ENCODE peak calls at places on chromosomes 16 and 17, in eight cellular contexts. Z is progenitor cell of endocrine pancreas; J is PC-3; X is NCI-H2081; E is hippocampal formation; Q is activated T-helper 1 cell treated with anti-CD3 and anti-CD28 coated beads, Interleukin-2, amount 50 U/mL, for 16 hours; C is stromal cell of bone marrow; A is stimulated activated CD8-positive, alpha-beta memory T cell treated with anti-CD3 and anti-CD28 coated beads, Interleukin-7, amount 100 ng/mL, for 1 hour. B is an unnamed sample.

GRCh38 chr17:2239882-2240430 is 63.6 kb downstream of the SMG6 start:
- DNase-seq in E (no peak), Q (peak; percentile 26), J (peak; percentile 81), X (no peak), Z (no peak), A (no peak), C (peak; percentile 80), B (peak; percentile 31)

GRCh38 chr16:8511464-8511863 is 78.8 kb downstream of the TMEM114 start:
- DNase-seq in Q (no peak), J (no peak), C (no peak), E (no peak), X (no peak), A (no peak), Z (no peak), B (no peak)

GRCh38 chr16:11201498-11202259 is 54.3 kb downstream of the SOCS1 start:
- DNase-seq in Z (no peak), C (peak; percentile 68), Q (no peak), J (peak; percentile 96), A (no peak), X (no peak), E (no peak), B (no peak)

GRCh38 chr16:75433732-75434413 is 570 bp upstream of the CFDP1 start:
- DNase-seq in Z (peak; percentile 28), C (peak; percentile 86), J (peak; percentile 72), E (peak; percentile 83), X (peak; percentile 66), Q (no peak), A (no peak), B (no peak)

GRCh38 chr17:33013596-33014375 is 22.1 kb downstream of the SPACA3 start:
- DNase-seq in E (no peak), Q (no peak), X (no peak), A (no peak), C (no peak), Z (no peak), J (no peak), B (no peak)

GRCh38 chr17:44236444-44236991 is 17.0 kb upstream of the UBTF start:
- DNase-seq in E (no peak), C (no peak), X (no peak), J (no peak), A (no peak), Z (no peak), Q (no peak), B (no peak)

GRCh38 chr17:59558953-59559352 is 6.5 kb upstream of the DHX40 start:
- DNase-seq in J (peak; percentile 33), A (no peak), Q (no peak), C (peak; percentile 10), X (no peak), Z (no peak), E (no peak), B (no peak)

GRCh38 chr17:13418891-13419290 is 182.8 kb downstream of the HS3ST3A1 start:
- DNase-seq in J (peak; percentile 23), E (no peak), Z (no peak), X (no peak), Q (no peak), C (no peak), A (no peak), B (no peak)

GRCh38 chr16:66660422-66661209 is 35.9 kb downstream of the CMTM4 start:
- DNase-seq in E (peak; percentile 81), J (peak; percentile 73), A (no peak), C (peak; percentile 75), X (no peak), Q (no peak), Z (no peak), B (no peak)

GRCh38 chr17:78272181-78272913 is 40.9 kb downstream of the TMEM235 start:
- DNase-seq in Q (peak; percentile 39), E (no peak), J (peak; percentile 47), X (no peak), Z (no peak), C (no peak), A (no peak), B (peak; percentile 71)

GRCh38 chr17:48543854-48544355 is 1.0 kb downstream of the HOXB2 start:
- DNase-seq in J (no peak), X (peak; percentile 39), Z (no peak), Q (peak; percentile 21), A (no peak), E (no peak), C (no peak), B (no peak)

GRCh38 chr16:67104061-67104460 is 5.7 kb upstream of the PHAF1 start:
- DNase-seq in C (no peak), A (no peak), J (peak; percentile 36), Z (no peak), E (no peak), X (no peak), Q (no peak), B (no peak)

GRCh38 chr16:56347166-56347565 is 78.2 kb downstream of the AMFR start:
- DNase-seq in C (no peak), X (no peak), J (no peak), E (no peak), Q (no peak), Z (no peak), A (no peak), B (no peak)

GRCh38 chr17:58947411-58948208 is 159.1 kb downstream of the TRIM37 start:
- DNase-seq in J (no peak), C (no peak), Z (no peak), Q (no peak), X (no peak), A (no peak), E (no peak), B (no peak)

GRCh38 chr17:79531191-79531590 is 79.7 kb downstream of the RBFOX3 start:
- DNase-seq in E (no peak), C (no peak), X (no peak), Z (no peak), Q (no peak), J (no peak), A (no peak), B (no peak)

GRCh38 chr16:57837305-57838125 is 35.2 kb upstream of the KIFC3 start:
- DNase-seq in C (no peak), Z (no peak), A (no peak), X (no peak), Q (no peak), J (no peak), E (no peak), B (no peak)

GRCh38 chr17:77392376-77393273 is 251.9 kb downstream of the SEC14L1 start:
- DNase-seq in E (no peak), C (no peak), Z (no peak), X (peak; percentile 63), Q (no peak), A (no peak), J (no peak), B (no peak)

GRCh38 chr16:23339781-23340180 is 37.7 kb downstream of the SCNN1B start:
- DNase-seq in Z (no peak), Q (no peak), X (no peak), A (no peak), J (peak; percentile 46), C (no peak), E (no peak), B (no peak)

GRCh38 chr16:54630284-54630967 is 300.2 kb upstream of the IRX5 start:
- DNase-seq in X (no peak), J (no peak), Q (no peak), A (no peak), Z (no peak), E (no peak), C (peak; percentile 62), B (no peak)

GRCh38 chr16:48632137-48632774 is 22.3 kb upstream of the N4BP1 start:
- DNase-seq in J (no peak), Z (no peak), A (no peak), C (no peak), E (no peak), Q (no peak), X (no peak), B (no peak)

GRCh38 chr17:75012320-75013076 is at the start of gene MRPL58:
- DNase-seq in J (peak; percentile 91), X (peak; percentile 92), Z (peak; percentile 80), Q (peak; percentile 70), A (peak; percentile 65), E (peak; percentile 79), C (peak; percentile 65), B (peak; percentile 84)

GRCh38 chr16:79089735-79090284 is 510.7 kb downstream of the MAF start:
- DNase-seq in Q (peak; percentile 29), J (no peak), Z (no peak), A (peak; percentile 15), C (peak; percentile 26), X (no peak), E (no peak), B (no peak)

GRCh38 chr16:74521691-74522090 is 85.2 kb downstream of the GLG1 start:
- DNase-seq in A (no peak), Z (no peak), E (peak; percentile 27), X (no peak), Q (no peak), C (peak; percentile 2), J (no peak), B (no peak)

GRCh38 chr17:66831383-66832220 is 3.3 kb upstream of the CACNG5 start:
- DNase-seq in Q (no peak), C (no peak), Z (no peak), E (no peak), X (no peak), J (no peak), A (no peak), B (no peak)

GRCh38 chr17:8189041-8189710 is 804 bp downstream of the BORCS6 start:
- DNase-seq in C (no peak), A (no peak), X (no peak), E (no peak), Q (no peak), J (no peak), Z (peak; percentile 24), B (no peak)

GRCh38 chr17:48244814-48245213 is 137.2 kb downstream of the SNX11 start:
- DNase-seq in Q (no peak), Z (no peak), E (no peak), A (no peak), J (peak; percentile 81), X (no peak), C (no peak), B (no peak)

GRCh38 chr17:82658331-82658730 is 10.1 kb upstream of the WDR45B start:
- DNase-seq in X (no peak), Z (no peak), Q (no peak), C (no peak), A (no peak), E (no peak), J (no peak), B (no peak)

GRCh38 chr17:76124582-76125390 is 16.3 kb downstream of the FOXJ1 start:
- DNase-seq in Q (no peak), J (peak; percentile 33), Z (no peak), E (no peak), A (no peak), X (no peak), C (no peak), B (no peak)

B was measured in activated T-cell treated with anti-CD3 and anti-CD28 coated beads, Interleukin-2, amount 50 U/mL, for 1 hour.